ENCODE peak calls at places on chromosome 21, in eight cellular contexts. A is endodermal cell, P is NT2/D1, Q is MM.1S, N is mammary epithelial cell, R is GM23248, X is SK-N-SH, E is IMR-90. T is an unnamed sample. For H3K36me3 and H3K4me1, the result is how much of the 10 kb centered on the place peaks cover.

GRCh38 chr21:17461582-17461981 is 51.3 kb upstream of the CXADR start:
- DNase-seq in Q (no peak), P (no peak), R (peak), X (no peak), E (peak), N (peak), A (no peak), T (no peak)

GRCh38 chr21:17730782-17731181 is 88.4 kb downstream of the C21orf91 start:
- DNase-seq in Q (no peak), N (peak), P (no peak), A (no peak), X (no peak), E (no peak), R (peak), T (no peak)

GRCh38 chr21:25313891-25314646 is 293.2 kb downstream of the MRPL39 start:
- DNase-seq in A (no peak), E (peak), P (no peak), N (no peak), R (peak), Q (no peak), X (peak), T (no peak)

GRCh38 chr21:31503939-31504338 is 155.6 kb upstream of the SOD1 start:
- DNase-seq in P (no peak), E (no peak), Q (no peak), R (no peak), N (peak), A (no peak), X (no peak), T (no peak)

GRCh38 chr21:17387030-17387617 is 125.7 kb upstream of the CXADR start:
- DNase-seq in Q (peak), A (peak), P (peak), X (peak), E (peak), N (peak), R (peak), T (no peak)

GRCh38 chr21:31482460-31482859 is 138.4 kb upstream of the TIAM1 start:
- DNase-seq in E (no peak), P (no peak), A (no peak), N (no peak), X (no peak), R (no peak), Q (no peak), T (no peak)

GRCh38 chr21:40809673-40810072 is 37.3 kb downstream of the DSCAM start:
- DNase-seq in A (no peak), Q (no peak), R (peak), X (no peak), E (no peak), P (no peak), N (no peak), T (no peak)

GRCh38 chr21:26804895-26805609 is 40.2 kb downstream of the ADAMTS1 start:
- DNase-seq in Q (no peak), X (no peak), P (no peak), R (peak), E (peak), A (no peak), N (no peak), T (no peak)

GRCh38 chr21:14120091-14120734 is 90.5 kb downstream of the LIPI start:
- DNase-seq in A (peak), P (peak), Q (peak), R (peak), E (peak), X (peak), N (no peak), T (no peak)

GRCh38 chr21:40819262-40819661 is 27.7 kb downstream of the DSCAM start:
- DNase-seq in N (no peak), Q (no peak), R (no peak), E (no peak), A (no peak), X (no peak), P (no peak), T (no peak)

GRCh38 chr21:31180256-31181088 is 142.2 kb upstream of the KRTAP19-8 start:
- DNase-seq in R (peak), A (no peak), E (peak), P (no peak), N (peak), X (peak), Q (peak), T (no peak)

GRCh38 chr21:37276377-37276776 is 9.2 kb upstream of the VPS26C start:
- DNase-seq in A (no peak), X (no peak), E (no peak), N (no peak), P (no peak), R (no peak), Q (no peak), T (no peak)

GRCh38 chr21:15003463-15004135 is 61.2 kb downstream of the NRIP1 start:
- DNase-seq in R (no peak), X (no peak), N (no peak), Q (no peak), E (no peak), P (no peak), A (peak), T (no peak)

GRCh38 chr21:38958940-38959685 is 153.4 kb downstream of the ETS2 start:
- DNase-seq in E (peak), P (no peak), N (peak), Q (no peak), R (peak), X (no peak), A (no peak), T (peak)

GRCh38 chr21:26833460-26833939 is 11.7 kb downstream of the ADAMTS1 start:
- DNase-seq in N (no peak), P (no peak), Q (no peak), E (no peak), X (no peak), R (no peak), A (no peak), T (no peak)

GRCh38 chr21:38952890-38953289 is 147.2 kb downstream of the ETS2 start:
- DNase-seq in R (peak), Q (no peak), E (no peak), N (no peak), X (no peak), P (no peak), A (no peak), T (no peak)

GRCh38 chr21:38148046-38148445 is 108.7 kb upstream of the KCNJ15 start:
- DNase-seq in R (no peak), Q (no peak), X (no peak), E (no peak), N (peak), P (no peak), A (no peak), T (no peak)

GRCh38 chr21:19353271-19353670 is 949.7 kb upstream of the TMPRSS15 start:
- DNase-seq in Q (no peak), P (no peak), N (no peak), X (no peak), E (no peak), A (no peak), R (no peak), T (no peak)

GRCh38 chr21:38598413-38598812 is 100.1 kb upstream of the ERG start:
- DNase-seq in Q (no peak), N (no peak), X (no peak), P (no peak), R (no peak), E (no peak), A (no peak), T (no peak)

GRCh38 chr21:41432567-41433460 is 6.8 kb downstream of the MX1 start:
- DNase-seq in N (no peak), X (no peak), Q (no peak), E (no peak), P (no peak), A (no peak), R (no peak), T (no peak)

GRCh38 chr21:27566521-27566920 is 599.6 kb upstream of the ADAMTS5 start:
- DNase-seq in P (no peak), E (no peak), A (no peak), X (no peak), N (no peak), Q (no peak), R (no peak), T (no peak)

GRCh38 chr21:44854664-44855446 is 18.6 kb downstream of the PTTG1IP start:
- DNase-seq in R (no peak), X (no peak), A (no peak), N (no peak), E (no peak), Q (peak), P (no peak), T (peak)
- H3K36me3 ChIP-seq in R (half or more), X (under half), A (half or more), N (under half), E (half or more), Q (under half), P (half or more), T (under half)

GRCh38 chr21:43723648-43724047 is 4.7 kb downstream of the PDXK start:
- DNase-seq in R (no peak), X (no peak), A (peak), N (no peak), E (no peak), Q (no peak), P (no peak), T (no peak)
- H3K4me1 ChIP-seq in R (under half), X (under half), A (under half), N (half or more), E (under half), Q (under half), P (under half), T (under half)

GRCh38 chr21:32570456-32570855 is 14.9 kb downstream of the TCP10L start:
- DNase-seq in A (peak), Q (no peak), X (no peak), N (no peak), R (no peak), P (no peak), E (no peak), T (no peak)

GRCh38 chr21:32574946-32575925 is 10.1 kb downstream of the TCP10L start:
- DNase-seq in R (no peak), A (peak), Q (no peak), N (no peak), E (no peak), P (no peak), X (no peak), T (no peak)

GRCh38 chr21:32569261-32570230 is 15.8 kb downstream of the TCP10L start:
- DNase-seq in R (peak), X (peak), Q (peak), P (peak), A (peak), E (peak), N (peak), T (peak)

GRCh38 chr21:32576011-32576410 is 9.3 kb downstream of the TCP10L start:
- DNase-seq in N (no peak), E (no peak), Q (no peak), R (no peak), P (no peak), X (no peak), A (peak), T (no peak)

GRCh38 chr21:32572574-32573420 is 12.5 kb downstream of the TCP10L start:
- DNase-seq in N (peak), P (no peak), A (peak), R (no peak), Q (no peak), X (no peak), E (no peak), T (no peak)
- H3K9ac ChIP-seq in N (peak), P (no peak), A (no peak), R (no peak), Q (no peak), X (no peak), E (no peak), T (peak)

DNA sequence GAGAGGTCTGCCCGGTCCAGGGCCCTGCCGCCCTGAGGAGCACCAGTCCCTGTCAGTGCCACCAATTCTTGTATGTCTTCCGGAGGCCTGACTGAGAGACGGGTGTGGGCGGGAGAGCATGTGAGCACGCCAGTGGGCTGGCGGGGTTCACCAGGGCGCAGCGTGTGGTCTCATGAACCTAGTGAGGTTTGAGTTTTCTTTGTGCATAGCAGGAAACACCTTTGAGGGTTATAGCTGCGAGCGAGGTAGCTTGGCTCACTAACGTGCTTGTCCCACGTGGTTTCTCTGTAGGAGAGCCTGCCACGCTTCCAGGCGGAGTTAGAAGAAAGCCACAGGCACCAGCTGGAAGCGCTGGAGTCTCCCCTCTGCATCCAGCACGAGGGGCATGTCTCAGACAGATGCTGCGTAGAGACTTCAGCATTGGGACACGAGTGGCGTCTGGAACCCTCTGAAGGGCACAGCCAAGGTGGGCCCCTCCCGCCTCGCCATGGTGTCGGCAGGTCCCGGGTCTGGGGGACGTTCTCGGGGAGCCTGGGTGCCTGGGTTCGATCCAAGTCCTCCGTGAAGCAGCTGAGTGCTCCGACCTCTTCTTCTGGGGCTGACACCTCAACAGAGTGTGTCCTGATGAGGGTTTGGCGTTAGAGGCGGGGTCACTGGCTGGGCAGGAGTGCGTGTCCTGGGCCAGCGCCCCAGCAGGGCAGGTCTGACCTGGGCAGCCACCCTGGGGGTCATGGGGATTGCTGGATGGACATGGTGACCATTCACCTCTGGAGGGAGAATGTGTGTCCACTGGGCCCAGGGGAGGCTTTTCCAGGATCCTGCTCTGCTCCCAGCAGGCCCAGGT is 31.4 kb downstream of the PCNT start:
- DNase-seq in X (no peak), E (no peak), A (no peak), Q (peak), N (no peak), R (no peak), P (no peak), T (no peak)
- H3K36me3 ChIP-seq in X (under half), E (half or more), A (half or more), Q (under half), N (under half), R (under half), P (half or more), T (under half)

GRCh38 chr21:34593423-34593822 is 21.5 kb downstream of the RCAN1 start:
- DNase-seq in E (no peak), R (no peak), A (peak), X (no peak), Q (no peak), N (no peak), P (no peak), T (no peak)
- H3K4me1 ChIP-seq in E (under half), R (under half), A (under half), X (under half), Q (under half), N (under half), P (under half), T (under half)

GRCh38 chr21:36149788-36150187 is 6.8 kb upstream of the DOP1B start:
- DNase-seq in P (no peak), R (no peak), A (no peak), N (no peak), E (no peak), X (no peak), Q (no peak), T (no peak)

GRCh38 chr21:36147891-36148290 is 8.7 kb upstream of the DOP1B start:
- DNase-seq in N (no peak), P (no peak), E (no peak), X (no peak), Q (no peak), A (no peak), R (no peak), T (no peak)

GRCh38 chr21:36145259-36145658 is 10.4 kb downstream of the CBR3 start:
- DNase-seq in A (no peak), N (no peak), R (no peak), X (no peak), E (no peak), P (no peak), Q (peak), T (no peak)

GRCh38 chr21:36148886-36149285 is 7.7 kb upstream of the DOP1B start:
- DNase-seq in X (no peak), A (no peak), R (no peak), N (no peak), Q (no peak), P (no peak), E (no peak), T (no peak)

DNA sequence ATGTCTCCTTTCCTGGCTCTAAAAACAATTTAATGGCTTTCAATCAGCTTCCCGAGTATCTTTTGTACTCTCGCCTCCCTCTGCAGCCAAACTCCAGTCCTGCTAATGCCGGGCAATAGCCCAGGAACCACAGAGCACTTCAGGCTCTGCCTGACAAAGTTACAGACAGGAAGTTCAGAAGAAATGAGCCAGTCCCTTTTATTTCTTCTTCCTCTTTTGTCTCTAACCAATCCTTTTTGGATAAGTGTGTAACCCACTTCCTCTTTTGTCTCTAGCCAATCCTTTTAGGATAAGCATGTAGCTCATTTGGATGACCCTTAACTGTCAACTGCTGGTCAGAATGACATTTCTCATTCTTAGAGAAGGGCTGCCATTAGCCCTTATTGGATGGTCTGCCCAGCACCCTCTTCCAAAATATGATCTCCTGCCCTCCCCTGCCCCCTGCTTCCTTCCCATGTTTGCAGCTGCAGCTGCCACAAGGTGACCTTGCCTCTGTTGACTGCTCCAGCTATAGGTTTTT is 6.4 kb upstream of the DOP1B start:
- DNase-seq in R (peak), X (no peak), N (no peak), A (no peak), Q (peak), E (peak), P (no peak), T (no peak)
- H3K9ac ChIP-seq in R (peak), X (no peak), N (no peak), A (no peak), Q (no peak), E (no peak), P (no peak), T (no peak)

GRCh38 chr21:29034678-29035077 is 10.2 kb downstream of the USP16 start:
- DNase-seq in Q (no peak), P (no peak), E (no peak), R (no peak), N (no peak), A (no peak), X (no peak), T (no peak)
- H3K36me3 ChIP-seq in Q (under half), P (half or more), E (under half), R (half or more), N (under half), A (half or more), X (half or more), T (under half)

DNA sequence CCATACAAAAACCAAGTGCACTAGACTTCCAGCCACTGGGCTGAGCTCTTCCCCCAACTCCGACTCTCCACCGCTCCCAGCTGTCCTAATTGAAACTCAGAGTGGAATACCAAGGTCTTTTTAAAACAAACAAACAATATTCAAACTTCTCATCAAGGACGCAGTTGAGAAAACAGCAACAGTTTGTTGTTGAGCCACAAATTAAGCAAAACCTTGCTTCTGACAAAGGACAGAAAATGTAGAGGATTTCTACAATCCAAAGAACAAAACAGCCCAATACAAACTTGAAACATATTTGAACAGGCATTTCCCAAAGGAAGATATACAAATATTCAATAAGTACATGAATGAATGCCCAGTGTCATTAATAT is 28.4 kb downstream of the RSPH1 start:
- DNase-seq in N (no peak), Q (no peak), A (no peak), X (no peak), E (no peak), R (no peak), P (no peak), T (no peak)
- H3K4me1 ChIP-seq in N (under half), Q (under half), A (under half), X (under half), E (under half), R (under half), P (under half), T (under half)

T was measured in kidney.